ENCODE peak calls at places on chromosomes 16 and 17, in nine cellular contexts. B, T, C, H, O, G, V, E and Q are unnamed samples.

GRCh38 chr17:6545291-6545690 is 11.1 kb downstream of the PITPNM3 start:
- DNase-seq in B (no peak), T (no peak), C (no peak), H (no peak), O (no peak), G (no peak), V (no peak), E (no peak), Q (peak; percentile 28)

GRCh38 chr17:2137342-2138098 is 82.6 kb downstream of the HIC1 start:
- DNase-seq in B (no peak), T (peak; percentile 84), C (peak; percentile 95), H (no peak), O (peak; percentile 92), G (peak; percentile 73), V (no peak), E (peak; percentile 89), Q (no peak)

GRCh38 chr17:13544292-13544691 is 57.4 kb downstream of the HS3ST3A1 start:
- DNase-seq in B (peak; percentile 5), T (no peak), C (peak; percentile 72), H (no peak), O (peak; percentile 100), G (no peak), V (no peak), E (peak; percentile 98), Q (no peak)

GRCh38 chr16:59213952-59214351 is 479.8 kb upstream of the GOT2 start:
- DNase-seq in B (no peak), T (no peak), C (no peak), H (no peak), O (peak; percentile 75), G (no peak), V (no peak), E (no peak), Q (no peak)

GRCh38 chr17:82297280-82297803 is 20.1 kb downstream of the CD7 start:
- DNase-seq in B (no peak), T (no peak), C (peak; percentile 70), H (peak; percentile 75), O (peak; percentile 85), G (peak; percentile 77), V (peak; percentile 54), E (peak; percentile 73), Q (peak; percentile 97)

GRCh38 chr17:45676695-45677094 is 107.4 kb upstream of the CRHR1 start:
- DNase-seq in B (no peak), T (no peak), C (no peak), H (no peak), O (no peak), G (no peak), V (no peak), E (no peak), Q (no peak)

GRCh38 chr16:66150691-66151090 is 215.8 kb upstream of the CDH5 start:
- DNase-seq in B (no peak), T (no peak), C (peak; percentile 29), H (no peak), O (peak; percentile 59), G (peak; percentile 51), V (no peak), E (peak; percentile 19), Q (no peak)

GRCh38 chr16:19853973-19854876 is 30.4 kb downstream of the GPRC5B start:
- DNase-seq in B (no peak), T (no peak), C (no peak), H (no peak), O (no peak), G (no peak), V (no peak), E (no peak), Q (no peak)

DNA sequence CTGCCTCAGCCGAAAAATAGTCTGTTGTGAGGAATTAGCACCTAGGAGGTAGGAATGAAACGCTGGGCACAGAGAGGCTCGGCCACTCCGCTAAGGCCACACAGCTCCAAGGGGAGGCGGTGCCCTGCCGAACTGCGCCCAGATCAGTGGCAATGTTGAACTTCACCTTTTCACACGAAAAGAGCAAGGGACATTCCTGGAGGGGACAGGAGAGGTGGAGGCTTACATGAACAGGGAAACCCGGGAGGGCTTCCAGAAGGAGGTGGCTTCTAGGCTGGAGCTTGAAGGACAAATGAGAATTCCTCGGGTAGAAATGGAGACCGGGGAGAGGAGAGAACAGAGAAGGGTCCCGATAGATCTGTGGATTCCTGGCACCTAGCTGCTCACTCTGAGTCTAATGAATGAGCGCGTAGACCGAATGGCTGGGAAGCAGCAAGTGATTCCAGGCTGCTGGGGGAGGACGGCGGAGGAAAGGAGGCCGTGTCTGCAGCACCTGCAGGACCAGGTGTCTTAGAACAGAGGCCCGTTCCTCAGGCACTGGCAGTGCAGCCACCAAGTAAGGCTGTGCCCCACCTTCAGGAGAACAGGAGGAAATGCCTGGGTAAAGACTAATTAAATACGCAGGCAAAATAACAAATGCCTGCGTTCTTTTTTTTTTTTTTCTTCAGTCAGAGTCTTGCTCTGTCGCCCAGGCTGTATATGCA is 723 bp upstream of the SLC38A10 start:
- DNase-seq in B (no peak), T (peak; percentile 70), C (peak; percentile 69), H (peak; percentile 80), O (peak; percentile 59), G (peak; percentile 90), V (peak; percentile 72), E (peak; percentile 78), Q (peak; percentile 84)
- H3K27ac ChIP-seq in B (peak overlapping the region; percentile 86), T (no peak overlapping the region), C (no peak overlapping the region), H (peak overlapping the region; percentile 90), O (peak overlapping the region; percentile 93), G (peak overlapping the region; percentile 62), V (peak overlapping the region; percentile 87), E (peak overlapping the region; percentile 53), Q (peak overlapping the region; percentile 94)

DNA sequence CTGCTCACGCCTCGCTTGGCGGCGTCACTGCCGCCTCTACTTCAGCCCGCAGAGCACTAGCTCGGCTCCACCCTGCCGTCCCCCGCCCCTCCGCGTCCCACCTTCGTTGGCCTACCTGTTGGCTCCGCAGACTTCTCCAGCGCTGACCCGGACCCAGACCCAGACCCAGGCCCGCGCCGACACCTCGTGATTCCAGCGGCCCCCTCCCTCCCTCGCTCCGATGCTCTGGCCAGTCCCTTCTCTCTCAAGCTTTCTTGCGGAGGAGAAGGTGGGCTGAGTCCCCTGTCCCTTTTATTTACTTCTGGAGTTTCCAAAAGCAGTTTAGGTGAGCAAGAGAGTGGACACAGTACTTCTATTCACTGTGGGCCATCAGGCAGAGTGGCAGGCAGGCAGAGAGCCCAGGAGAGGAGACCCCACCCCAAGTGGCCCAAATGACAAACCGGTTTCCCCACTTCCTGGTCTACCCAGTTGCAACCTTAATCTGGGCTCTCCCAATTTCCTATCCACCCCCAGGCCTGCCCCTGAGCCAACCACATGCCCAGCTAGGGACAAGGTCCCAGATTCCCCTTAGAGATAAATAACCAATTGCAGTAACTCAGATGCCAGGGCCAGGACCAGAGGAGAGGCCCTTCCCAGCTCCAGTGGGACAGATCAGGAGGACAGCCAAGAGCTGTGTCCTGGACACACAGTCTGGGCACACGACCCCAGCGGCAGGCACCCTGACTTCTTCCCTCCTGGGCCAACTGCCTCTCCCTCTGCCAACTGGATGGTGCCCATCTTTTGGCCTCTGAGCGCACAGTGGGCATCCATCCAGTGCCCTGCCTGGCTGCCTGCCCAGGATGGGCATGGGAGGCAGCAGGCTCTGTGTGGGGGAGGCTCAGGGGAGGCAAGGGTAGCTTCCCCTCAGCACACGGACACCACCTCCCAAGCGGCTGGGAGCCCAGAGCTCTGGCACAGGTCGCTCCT is 1.2 kb upstream of the SRCIN1 start:
- DNase-seq in B (no peak), T (no peak), C (no peak), H (no peak), O (no peak), G (peak; percentile 5), V (no peak), E (no peak), Q (no peak)
- H3K4me3 ChIP-seq in B (no peak overlapping the region), T (peak overlapping the region; percentile 83), C (no peak overlapping the region), H (peak overlapping the region; percentile 57), O (no peak overlapping the region), G (peak overlapping the region; percentile 83), V (peak overlapping the region; percentile 63), E (no peak overlapping the region), Q (no peak overlapping the region)

DNA sequence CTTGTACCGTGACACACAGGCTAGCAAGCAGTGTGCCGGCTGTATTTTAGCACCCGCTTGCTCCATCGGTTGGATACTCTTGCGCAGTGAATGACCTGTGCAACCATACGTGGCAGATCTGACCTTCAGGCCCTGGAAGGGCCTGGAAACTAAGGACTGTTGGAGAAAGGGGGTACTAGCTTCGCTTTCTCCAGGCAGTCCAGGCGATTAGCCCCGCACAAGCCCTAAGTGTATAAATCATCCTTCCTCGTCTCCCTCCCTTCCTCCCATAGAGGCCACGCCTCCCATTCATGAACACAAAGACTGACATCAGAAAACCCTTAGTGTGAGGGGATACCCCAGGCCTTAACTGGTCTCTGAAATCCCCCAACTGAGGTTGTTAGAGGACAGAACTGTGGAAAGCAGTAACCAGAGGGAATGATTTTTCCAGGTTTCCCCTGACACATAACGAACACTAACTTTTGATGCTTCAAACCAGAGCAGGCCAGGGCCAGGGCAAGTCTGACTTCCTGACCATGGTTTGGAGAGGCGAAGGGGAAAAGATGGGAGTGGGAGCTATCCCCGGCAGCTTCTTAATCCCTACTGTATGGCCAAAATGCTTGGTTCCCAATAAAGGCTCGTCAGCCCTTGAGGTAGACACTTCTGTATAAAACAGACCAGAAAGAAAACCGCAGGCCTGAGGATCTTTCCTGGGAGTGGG is 1.4 kb upstream of the DYNLL2 start:
- DNase-seq in B (no peak), T (peak; percentile 78), C (no peak), H (no peak), O (no peak), G (no peak), V (no peak), E (no peak), Q (no peak)
- H3K9ac ChIP-seq in B (no peak overlapping the region), T (no peak overlapping the region), C (no peak overlapping the region), H (no peak overlapping the region), O (no peak overlapping the region), G (no peak overlapping the region), V (no peak overlapping the region), E (no peak overlapping the region), Q (no peak overlapping the region)

GRCh38 chr16:15725641-15726240 is 75.7 kb downstream of the NDE1 start:
- DNase-seq in B (no peak), T (no peak), C (no peak), H (no peak), O (no peak), G (no peak), V (no peak), E (no peak), Q (no peak)

GRCh38 chr16:15729152-15729551 is 79.1 kb downstream of the NDE1 start:
- DNase-seq in B (no peak), T (no peak), C (no peak), H (no peak), O (no peak), G (no peak), V (no peak), E (no peak), Q (no peak)

GRCh38 chr16:15726715-15727114 is 76.7 kb downstream of the NDE1 start:
- DNase-seq in B (no peak), T (no peak), C (no peak), H (peak; percentile 86), O (no peak), G (no peak), V (no peak), E (no peak), Q (no peak)

GRCh38 chr16:15721018-15721417 is 71.0 kb downstream of the NDE1 start:
- DNase-seq in B (no peak), T (no peak), C (no peak), H (no peak), O (no peak), G (no peak), V (no peak), E (no peak), Q (no peak)

DNA sequence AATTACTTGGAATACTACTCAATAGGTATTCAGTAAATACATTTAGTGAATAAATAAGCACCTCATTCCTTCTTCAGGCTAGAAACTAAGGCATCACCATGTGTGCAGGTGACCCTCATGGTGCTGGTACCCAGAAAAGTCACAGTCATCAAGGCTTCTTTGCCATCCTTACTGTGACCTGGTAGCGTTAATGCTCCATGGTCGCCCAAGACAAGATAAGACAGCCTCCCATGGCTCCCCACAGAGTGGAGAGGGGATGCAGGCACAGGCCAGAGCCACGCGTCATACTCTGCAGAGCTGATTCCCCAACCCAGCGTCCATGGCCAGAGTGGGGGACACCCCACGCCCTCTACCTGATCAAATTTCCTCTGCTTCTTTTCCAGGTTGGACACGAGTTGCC is 73.8 kb downstream of the NDE1 start:
- DNase-seq in B (no peak), T (no peak), C (no peak), H (no peak), O (no peak), G (no peak), V (no peak), E (no peak), Q (no peak)
- H3K27ac ChIP-seq in B (no peak overlapping the region), T (no peak overlapping the region), C (no peak overlapping the region), H (no peak overlapping the region), O (no peak overlapping the region), G (no peak overlapping the region), V (no peak overlapping the region), E (no peak overlapping the region), Q (no peak overlapping the region)